ENCODE peak calls at places on chromosomes 5 and 9, in four cellular contexts. C, S, B and A are unnamed samples.

GRCh38 chr9:95506438-95506691 is 10.4 kb downstream of the PTCH1 start:
- DNase-seq in B (no peak), S (no peak), C (no peak), A (no peak)

GRCh38 chr5:141260458-141261237 is 15.5 kb downstream of the PCDHB15 start:
- DNase-seq in C (no peak), S (no peak), B (no peak), A (no peak)

GRCh38 chr9:31325778-31326177 is 1058.7 kb upstream of the ACO1 start:
- DNase-seq in B (no peak), C (no peak), S (no peak), A (no peak)

GRCh38 chr9:82475584-82476328 is 487.2 kb downstream of the SPATA31D1 start:
- DNase-seq in S (no peak), C (no peak), B (no peak), A (no peak)

GRCh38 chr5:56128166-56128565 is 105.0 kb downstream of the ANKRD55 start:
- DNase-seq in B (no peak), C (peak; percentile 62), S (no peak), A (no peak)

GRCh38 chr5:129384736-129385135 is 75.4 kb upstream of the ADAMTS19 start:
- DNase-seq in S (no peak), B (no peak), C (no peak), A (no peak)

GRCh38 chr5:154862766-154863165 is 4.3 kb downstream of the CNOT8 start:
- DNase-seq in S (no peak), B (no peak), C (no peak), A (no peak)

GRCh38 chr5:145811834-145812625 is 23.1 kb downstream of the PRELID2 start:
- DNase-seq in S (no peak), B (no peak), C (no peak), A (no peak)

GRCh38 chr5:174409971-174410370 is 314.4 kb upstream of the MSX2 start:
- DNase-seq in C (no peak), S (no peak), B (no peak), A (no peak)

GRCh38 chr9:92155221-92155620 is 40.0 kb upstream of the SPTLC1 start:
- DNase-seq in B (no peak), C (no peak), S (no peak), A (no peak)

GRCh38 chr9:81776390-81776789 is 87.0 kb upstream of the TLE1 start:
- DNase-seq in S (no peak), B (no peak), C (no peak), A (no peak)